ENCODE peak calls at places on chromosomes 2 and 18, in eight cellular contexts. M is MCF 10A; N is H7; D is A172; G is nephron progenitor cell; R is activated CD4-positive, CD25-positive, alpha-beta regulatory T cell treated with anti-CD3 and anti-CD28 coated beads, Interleukin-2, amount 50 U/mL, for 72 hours; V is mesenteric fat pad; C is heart right ventricle. Y is an unnamed sample.

GRCh38 chr2:67186871-67187270 is 210.3 kb upstream of the ETAA1 start:
- DNase-seq in M (no peak), N (no peak), D (no peak), G (no peak), R (no peak), V (no peak), C (no peak), Y (no peak)

GRCh38 chr2:53103661-53104060 is 663.9 kb upstream of the CHAC2 start:
- DNase-seq in M (no peak), N (no peak), D (peak), G (no peak), R (no peak), V (no peak), C (no peak), Y (no peak)

GRCh38 chr2:29638641-29639040 is 282.7 kb downstream of the ALK start:
- DNase-seq in M (no peak), N (no peak), D (no peak), G (no peak), R (no peak), V (no peak), C (no peak), Y (no peak)

GRCh38 chr18:31954349-31954748 is 11.4 kb upstream of the TRAPPC8 start:
- DNase-seq in M (peak), N (no peak), D (peak), G (no peak), R (no peak), V (no peak), C (no peak), Y (peak)

GRCh38 chr18:55096261-55097026 is 137.2 kb upstream of the CCDC68 start:
- DNase-seq in M (peak), N (peak), D (peak), G (no peak), R (no peak), V (no peak), C (no peak), Y (peak)

GRCh38 chr18:14945984-14946383 is 198.0 kb downstream of the ANKRD30B start:
- DNase-seq in M (no peak), N (no peak), D (peak), G (no peak), R (no peak), V (peak), C (no peak), Y (no peak)

GRCh38 chr2:177806025-177806424 is 266.6 kb downstream of the PDE11A start:
- DNase-seq in M (no peak), N (no peak), D (no peak), G (no peak), R (no peak), V (no peak), C (no peak), Y (no peak)

GRCh38 chr2:8389373-8390108 is 292.3 kb upstream of the ID2 start:
- DNase-seq in M (peak), N (no peak), D (peak), G (no peak), R (no peak), V (no peak), C (no peak), Y (no peak)

GRCh38 chr18:79459946-79460345 is 64.2 kb downstream of the NFATC1 start:
- DNase-seq in M (peak), N (no peak), D (peak), G (no peak), R (no peak), V (no peak), C (no peak), Y (no peak)

GRCh38 chr2:177478029-177478428 is 85.5 kb downstream of the AGPS start:
- DNase-seq in M (no peak), N (no peak), D (no peak), G (no peak), R (no peak), V (no peak), C (no peak), Y (peak)

GRCh38 chr18:21099442-21099841 is 12.2 kb downstream of the ROCK1 start:
- DNase-seq in M (no peak), N (no peak), D (no peak), G (peak), R (no peak), V (no peak), C (no peak), Y (no peak)

GRCh38 chr2:107187870-107188269 is 301.9 kb upstream of the ST6GAL2 start:
- DNase-seq in M (no peak), N (no peak), D (no peak), G (no peak), R (no peak), V (no peak), C (no peak), Y (no peak)

GRCh38 chr2:85757860-85758259 is 4.1 kb downstream of the ATOH8 start:
- DNase-seq in M (no peak), N (no peak), D (no peak), G (no peak), R (no peak), V (no peak), C (no peak), Y (no peak)

GRCh38 chr2:167140767-167141166 is 252.5 kb downstream of the XIRP2 start:
- DNase-seq in M (peak), N (no peak), D (peak), G (no peak), R (no peak), V (no peak), C (no peak), Y (peak)

GRCh38 chr18:44851806-44852205 is 171.1 kb downstream of the SETBP1 start:
- DNase-seq in M (no peak), N (no peak), D (no peak), G (no peak), R (no peak), V (no peak), C (no peak), Y (no peak)

GRCh38 chr2:46964835-46965560 is 49.4 kb upstream of the MCFD2 start:
- DNase-seq in M (peak), N (no peak), D (peak), G (no peak), R (no peak), V (no peak), C (no peak), Y (no peak)

GRCh38 chr2:226763320-226763719 is 36.3 kb downstream of the IRS1 start:
- DNase-seq in M (no peak), N (no peak), D (no peak), G (no peak), R (no peak), V (no peak), C (no peak), Y (peak)

Y was measured in mesendoderm.